ENCODE peak calls at places on chromosomes 1 and 21, in five cellular contexts. F, P, L, O and E are unnamed samples.

GRCh38 chr21:46650476-46651098 is 15.1 kb downstream of the PRMT2 start:
- DNase-seq in F (no peak), P (no peak), L (no peak), O (no peak), E (no peak)

GRCh38 chr1:160226623-160227022 is 21.4 kb downstream of the PEA15 start:
- DNase-seq in F (no peak), P (no peak), L (no peak), O (no peak), E (no peak)

GRCh38 chr1:109704173-109704572 is 7.9 kb upstream of the GSTM5 start:
- DNase-seq in F (no peak), P (no peak), L (no peak), O (no peak), E (no peak)

GRCh38 chr1:93079685-93080141 is 630 bp downstream of the MTF2 start:
- DNase-seq in F (peak; percentile 16), P (peak; percentile 28), L (peak; percentile 5), O (no peak), E (peak; percentile 72)

GRCh38 chr21:28283652-28284490 is 708.8 kb downstream of the LTN1 start:
- DNase-seq in F (no peak), P (peak; percentile 74), L (no peak), O (no peak), E (peak; percentile 58)

GRCh38 chr1:9200441-9200840 is 34.1 kb upstream of the H6PD start:
- DNase-seq in F (no peak), P (no peak), L (no peak), O (no peak), E (peak; percentile 67)

GRCh38 chr1:27357281-27358037 is 9.3 kb downstream of the MAP3K6 start:
- DNase-seq in F (peak; percentile 70), P (peak; percentile 58), L (peak; percentile 73), O (peak; percentile 76), E (peak; percentile 86)

GRCh38 chr1:183956559-183957188 is 80.9 kb downstream of the COLGALT2 start:
- DNase-seq in F (peak; percentile 9), P (no peak), L (peak; percentile 69), O (peak; percentile 70), E (no peak)

GRCh38 chr1:8032351-8032750 is 6.2 kb upstream of the ERRFI1 start:
- DNase-seq in F (no peak), P (no peak), L (no peak), O (no peak), E (no peak)

GRCh38 chr1:200038645-200038986 is 11.1 kb downstream of the NR5A2 start:
- DNase-seq in F (no peak), P (no peak), L (no peak), O (no peak), E (peak; percentile 62)

GRCh38 chr1:115764541-115764940 is 4.0 kb downstream of the CASQ2 start:
- DNase-seq in F (no peak), P (peak; percentile 7), L (no peak), O (no peak), E (peak; percentile 46)

GRCh38 chr1:115134231-115134630 is 44.9 kb upstream of the TSPAN2 start:
- DNase-seq in F (no peak), P (no peak), L (no peak), O (no peak), E (no peak)

GRCh38 chr21:42207426-42207825 is 11.5 kb upstream of the ABCG1 start:
- DNase-seq in F (no peak), P (no peak), L (no peak), O (no peak), E (no peak)

GRCh38 chr1:15958788-15959187 is 17.1 kb downstream of the ZBTB17 start:
- DNase-seq in F (no peak), P (no peak), L (no peak), O (no peak), E (peak; percentile 37)

GRCh38 chr1:239233626-239234025 is 152.7 kb upstream of the CHRM3 start:
- DNase-seq in F (no peak), P (no peak), L (no peak), O (no peak), E (no peak)

GRCh38 chr1:65524931-65525296 is 104.4 kb downstream of the LEPR start:
- DNase-seq in F (no peak), P (no peak), L (no peak), O (no peak), E (no peak)

GRCh38 chr1:88371396-88371795 is 312.7 kb upstream of the PKN2 start:
- DNase-seq in F (no peak), P (no peak), L (no peak), O (no peak), E (no peak)

GRCh38 chr1:39933956-39934941 is 20.7 kb upstream of the MFSD2A start:
- DNase-seq in F (no peak), P (no peak), L (no peak), O (no peak), E (peak; percentile 62)

GRCh38 chr21:40115775-40116174 is 248.5 kb downstream of the PCP4 start:
- DNase-seq in F (no peak), P (no peak), L (no peak), O (no peak), E (no peak)

GRCh38 chr1:9121891-9122409 is 7.0 kb downstream of the GPR157 start:
- DNase-seq in F (no peak), P (no peak), L (peak; percentile 40), O (peak; percentile 31), E (no peak)

GRCh38 chr1:167427843-167428242 is 90.5 kb downstream of the CD247 start:
- DNase-seq in F (no peak), P (no peak), L (no peak), O (no peak), E (no peak)

GRCh38 chr1:235898126-235898525 is 31.4 kb upstream of the LYST start:
- DNase-seq in F (no peak), P (no peak), L (no peak), O (no peak), E (no peak)

GRCh38 chr1:230568008-230568407 is 74.3 kb upstream of the COG2 start:
- DNase-seq in F (no peak), P (peak; percentile 9), L (no peak), O (no peak), E (peak; percentile 43)

GRCh38 chr1:246647113-246647512 is 77.1 kb upstream of the SCCPDH start:
- DNase-seq in F (no peak), P (peak; percentile 51), L (no peak), O (no peak), E (peak; percentile 75)

GRCh38 chr1:223298706-223299105 is 65.3 kb downstream of the SUSD4 start:
- DNase-seq in F (no peak), P (no peak), L (no peak), O (no peak), E (no peak)

GRCh38 chr1:219374167-219374566 is 200.5 kb downstream of the LYPLAL1 start:
- DNase-seq in F (no peak), P (no peak), L (no peak), O (no peak), E (no peak)

GRCh38 chr1:64378826-64379225 is 91.1 kb upstream of the CACHD1 start:
- DNase-seq in F (no peak), P (no peak), L (no peak), O (no peak), E (no peak)

GRCh38 chr1:12204140-12204539 is 25.7 kb upstream of the VPS13D start:
- DNase-seq in F (peak; percentile 29), P (no peak), L (peak; percentile 14), O (no peak), E (no peak)

GRCh38 chr1:158013840-158014520 is 20.5 kb downstream of the KIRREL1 start:
- DNase-seq in F (no peak), P (no peak), L (no peak), O (no peak), E (peak; percentile 68)

GRCh38 chr1:203615182-203615581 is 11.4 kb upstream of the ATP2B4 start:
- DNase-seq in F (no peak), P (no peak), L (no peak), O (no peak), E (no peak)

GRCh38 chr1:168742386-168742785 is 13.4 kb upstream of the DPT start:
- DNase-seq in F (no peak), P (no peak), L (no peak), O (no peak), E (no peak)

GRCh38 chr1:98103617-98104284 is 182.9 kb upstream of the DPYD start:
- DNase-seq in F (no peak), P (no peak), L (no peak), O (no peak), E (no peak)

GRCh38 chr21:45496968-45497845 is 45.0 kb downstream of the SLC19A1 start:
- DNase-seq in F (no peak), P (no peak), L (no peak), O (no peak), E (no peak)